ENCODE peak calls at places on chromosome 12, in ten cellular contexts. E is ACHN, H is AG09309, V is AG10803, Q is HCT116, K is HuH-7.5, O is thoracic aorta, N is HFFc6, F is choroid plexus epithelial cell, P is ovary. R is an unnamed sample.

GRCh38 chr12:118429703-118430383 is 53.5 kb downstream of the SUDS3 start:
- DNase-seq in K (no peak), Q (no peak), O (no peak), N (no peak), E (no peak), P (no peak), V (no peak), F (no peak), H (no peak), R (peak)

GRCh38 chr12:110937104-110937641 is 16.8 kb upstream of the MYL2 start:
- DNase-seq in N (no peak), K (peak), P (no peak), V (peak), Q (peak), H (no peak), F (peak), O (no peak), E (peak), R (peak)

GRCh38 chr12:67220065-67220464 is 49.1 kb upstream of the CAND1 start:
- DNase-seq in E (peak), F (peak), K (no peak), Q (peak), N (no peak), H (no peak), P (no peak), O (no peak), V (no peak), R (no peak)

GRCh38 chr12:3204143-3204542 is 127.0 kb downstream of the TSPAN9 start:
- DNase-seq in O (no peak), E (no peak), V (no peak), H (no peak), K (no peak), Q (peak), P (no peak), F (no peak), N (no peak), R (no peak)

GRCh38 chr12:51621155-51621922 is 30.3 kb downstream of the SCN8A start:
- DNase-seq in H (peak), O (no peak), F (no peak), P (no peak), V (peak), E (no peak), N (no peak), Q (no peak), K (no peak), R (no peak)

GRCh38 chr12:100077367-100077766 is 65.3 kb downstream of the BLTP3B start:
- DNase-seq in K (no peak), Q (no peak), N (no peak), F (peak), E (no peak), P (no peak), V (peak), O (no peak), H (no peak), R (no peak)

GRCh38 chr12:43293396-43293795 is 258.6 kb downstream of the ADAMTS20 start:
- DNase-seq in H (no peak), P (no peak), Q (no peak), N (no peak), K (no peak), O (no peak), E (no peak), F (peak), V (no peak), R (no peak)

GRCh38 chr12:101570022-101570421 is 24.7 kb upstream of the MYBPC1 start:
- DNase-seq in P (no peak), V (peak), Q (no peak), K (peak), N (peak), H (peak), F (peak), E (peak), O (no peak), R (no peak)

GRCh38 chr12:12954878-12955625 is 3.1 kb upstream of the GPRC5D start:
- DNase-seq in E (peak), N (no peak), Q (no peak), O (no peak), V (no peak), F (no peak), K (no peak), H (no peak), P (no peak), R (no peak)

GRCh38 chr12:109944975-109945374 is 44.9 kb downstream of the TCHP start:
- DNase-seq in V (peak), Q (no peak), E (no peak), O (no peak), H (no peak), N (peak), K (no peak), F (peak), P (peak), R (no peak)

GRCh38 chr12:65613692-65614091 is 210.6 kb upstream of the HMGA2 start:
- DNase-seq in V (no peak), H (no peak), P (no peak), K (no peak), F (no peak), E (no peak), N (no peak), O (no peak), Q (no peak), R (no peak)

GRCh38 chr12:82176761-82177490 is 181.3 kb downstream of the CCDC59 start:
- DNase-seq in O (no peak), F (peak), N (no peak), P (no peak), K (no peak), E (no peak), H (no peak), Q (no peak), V (peak), R (no peak)

GRCh38 chr12:5433081-5433839 is 1.4 kb downstream of the NTF3 start:
- DNase-seq in Q (no peak), P (peak), H (no peak), V (peak), N (no peak), E (peak), K (peak), O (no peak), F (no peak), R (no peak)

GRCh38 chr12:32988982-32989381 is 92.4 kb upstream of the PKP2 start:
- DNase-seq in H (no peak), N (no peak), O (no peak), F (peak), V (no peak), K (no peak), P (no peak), E (no peak), Q (no peak), R (no peak)

GRCh38 chr12:133130808-133131128 is 341 bp downstream of the ZNF10 start:
- DNase-seq in H (no peak), F (peak), O (no peak), Q (no peak), E (no peak), V (no peak), N (no peak), K (no peak), P (peak), R (peak)

GRCh38 chr12:56256326-56256960 is 1.7 kb downstream of the ANKRD52 start:
- DNase-seq in H (no peak), E (peak), N (peak), K (no peak), Q (no peak), P (no peak), F (peak), V (peak), O (no peak), R (no peak)

GRCh38 chr12:88552672-88553079 is 27.6 kb downstream of the KITLG start:
- DNase-seq in N (peak), P (no peak), O (no peak), E (no peak), F (peak), H (peak), Q (no peak), V (peak), K (no peak), R (no peak)

GRCh38 chr12:97404549-97404948 is 58.1 kb upstream of the RMST start:
- DNase-seq in V (peak), N (no peak), Q (peak), E (peak), H (no peak), O (no peak), K (peak), P (no peak), F (peak), R (no peak)

GRCh38 chr12:79547735-79548347 is 142.9 kb downstream of the PAWR start:
- DNase-seq in F (peak), N (peak), E (peak), K (peak), P (peak), O (no peak), V (peak), H (peak), Q (peak), R (no peak)

GRCh38 chr12:115374480-115375187 is 690.7 kb upstream of the TBX3 start:
- DNase-seq in K (no peak), N (no peak), E (no peak), F (peak), H (no peak), Q (no peak), V (no peak), O (no peak), P (no peak), R (no peak)

R was measured in upper lobe of right lung.